ENCODE peak calls at places on chromosomes 2 and 18, in five cellular contexts. M, A, D, S and Z are unnamed samples.

GRCh38 chr2:224248944-224249371 is 152.9 kb downstream of the FAM124B start:
- DNase-seq in M (no peak), A (no peak), D (no peak), S (no peak), Z (no peak)

GRCh38 chr2:241001413-241002274 is 3.2 kb downstream of the SNED1 start:
- DNase-seq in M (no peak), A (no peak), D (no peak), S (peak; percentile 3), Z (no peak)

GRCh38 chr2:35501076-35501475 is 854.5 kb upstream of the CRIM1 start:
- DNase-seq in M (no peak), A (no peak), D (no peak), S (no peak), Z (no peak)

GRCh38 chr2:167509585-167509984 is 621.3 kb downstream of the XIRP2 start:
- DNase-seq in M (peak; percentile 64), A (peak; percentile 8), D (no peak), S (no peak), Z (peak; percentile 46)

GRCh38 chr2:174338626-174339570 is 4.1 kb downstream of the SP9 start:
- DNase-seq in M (no peak), A (peak; percentile 79), D (no peak), S (no peak), Z (no peak)

GRCh38 chr18:24026457-24026856 is 11.9 kb downstream of the TTC39C start:
- DNase-seq in M (no peak), A (no peak), D (no peak), S (no peak), Z (no peak)

GRCh38 chr18:11695736-11696135 is 6.7 kb downstream of the GNAL start:
- DNase-seq in M (no peak), A (no peak), D (no peak), S (no peak), Z (no peak)

GRCh38 chr2:237180225-237180624 is 94.5 kb downstream of the COPS8 start:
- DNase-seq in M (no peak), A (no peak), D (no peak), S (no peak), Z (no peak)

GRCh38 chr2:152200101-152200500 is 24.5 kb upstream of the STAM2 start:
- DNase-seq in M (peak; percentile 59), A (no peak), D (no peak), S (no peak), Z (no peak)

GRCh38 chr2:218031771-218032257 is 29.0 kb upstream of the TNS1 start:
- DNase-seq in M (no peak), A (peak; percentile 1), D (no peak), S (no peak), Z (no peak)

GRCh38 chr2:96924775-96925747 is 55.2 kb upstream of the SEMA4C start:
- DNase-seq in M (no peak), A (no peak), D (no peak), S (no peak), Z (no peak)

GRCh38 chr2:25386662-25387478 is 45.1 kb upstream of the DNMT3A start:
- DNase-seq in M (no peak), A (no peak), D (no peak), S (no peak), Z (no peak)

GRCh38 chr2:180240774-180241173 is 233.7 kb upstream of the CWC22 start:
- DNase-seq in M (peak; percentile 45), A (no peak), D (no peak), S (no peak), Z (no peak)

GRCh38 chr2:25232248-25232825 is 64.0 kb upstream of the POMC start:
- DNase-seq in M (no peak), A (no peak), D (no peak), S (no peak), Z (no peak)

GRCh38 chr2:43083278-43083677 is 143.1 kb downstream of the ZFP36L2 start:
- DNase-seq in M (peak; percentile 37), A (no peak), D (no peak), S (no peak), Z (no peak)

GRCh38 chr2:180472133-180472532 is 465.0 kb upstream of the CWC22 start:
- DNase-seq in M (peak; percentile 33), A (no peak), D (no peak), S (no peak), Z (peak; percentile 2)

GRCh38 chr2:119283873-119284331 is 60.3 kb downstream of the STEAP3 start:
- DNase-seq in M (peak; percentile 98), A (no peak), D (peak; percentile 82), S (peak; percentile 53), Z (no peak)

GRCh38 chr18:56661414-56662101 is 10.4 kb downstream of the WDR7 start:
- DNase-seq in M (peak; percentile 3), A (no peak), D (no peak), S (no peak), Z (no peak)

GRCh38 chr2:11696736-11697102 is 26.7 kb upstream of the NTSR2 start:
- DNase-seq in M (no peak), A (no peak), D (no peak), S (no peak), Z (no peak)

GRCh38 chr2:26185304-26185928 is 12.5 kb downstream of the GAREM2 start:
- DNase-seq in M (peak; percentile 44), A (no peak), D (no peak), S (no peak), Z (no peak)

GRCh38 chr2:54986266-54986665 is 64.0 kb downstream of the RTN4 start:
- DNase-seq in M (no peak), A (no peak), D (no peak), S (no peak), Z (no peak)

GRCh38 chr2:185608799-185609198 is 129.8 kb upstream of the FSIP2 start:
- DNase-seq in M (peak; percentile 30), A (no peak), D (no peak), S (no peak), Z (no peak)

GRCh38 chr18:59634096-59634495 is 63.1 kb downstream of the CCBE1 start:
- DNase-seq in M (peak; percentile 60), A (peak; percentile 68), D (no peak), S (no peak), Z (no peak)

GRCh38 chr2:9249036-9249800 is 42.6 kb downstream of the ASAP2 start:
- DNase-seq in M (peak; percentile 94), A (no peak), D (no peak), S (no peak), Z (peak; percentile 60)

GRCh38 chr2:187003038-187003543 is 154.1 kb upstream of the ZSWIM2 start:
- DNase-seq in M (no peak), A (no peak), D (no peak), S (no peak), Z (no peak)

GRCh38 chr2:189829092-189829843 is 45.0 kb downstream of the PMS1 start:
- DNase-seq in M (peak; percentile 44), A (no peak), D (no peak), S (no peak), Z (no peak)

GRCh38 chr18:36352384-36352783 is 54.9 kb downstream of the FHOD3 start:
- DNase-seq in M (peak; percentile 99), A (no peak), D (no peak), S (no peak), Z (no peak)

GRCh38 chr2:37625781-37626548 is 45.5 kb downstream of the CDC42EP3 start:
- DNase-seq in M (peak; percentile 61), A (no peak), D (no peak), S (no peak), Z (no peak)

GRCh38 chr2:120346667-120347358 is 877 bp downstream of the INHBB start:
- DNase-seq in M (peak; percentile 68), A (peak; percentile 62), D (peak; percentile 45), S (no peak), Z (no peak)

GRCh38 chr2:113769555-113769954 is 13.1 kb upstream of the SLC35F5 start:
- DNase-seq in M (no peak), A (no peak), D (no peak), S (no peak), Z (no peak)

GRCh38 chr2:69013837-69014796 is 1.1 kb downstream of the ANTXR1 start:
- DNase-seq in M (peak; percentile 75), A (peak; percentile 25), D (no peak), S (no peak), Z (peak; percentile 50)

GRCh38 chr2:128282246-128282975 is 36.3 kb downstream of the HS6ST1 start:
- DNase-seq in M (no peak), A (no peak), D (peak; percentile 59), S (no peak), Z (no peak)

GRCh38 chr2:73985318-73986084 is 791 bp downstream of the TET3 start:
- DNase-seq in M (peak; percentile 54), A (peak; percentile 84), D (peak; percentile 52), S (peak; percentile 35), Z (peak; percentile 30)

GRCh38 chr2:28348149-28348567 is 44.5 kb upstream of the FOSL2 start:
- DNase-seq in M (no peak), A (no peak), D (no peak), S (no peak), Z (no peak)
- H3K27ac ChIP-seq in M (no peak overlapping the region), A (no peak overlapping the region), D (no peak overlapping the region), S (no peak overlapping the region), Z (no peak overlapping the region)

DNA sequence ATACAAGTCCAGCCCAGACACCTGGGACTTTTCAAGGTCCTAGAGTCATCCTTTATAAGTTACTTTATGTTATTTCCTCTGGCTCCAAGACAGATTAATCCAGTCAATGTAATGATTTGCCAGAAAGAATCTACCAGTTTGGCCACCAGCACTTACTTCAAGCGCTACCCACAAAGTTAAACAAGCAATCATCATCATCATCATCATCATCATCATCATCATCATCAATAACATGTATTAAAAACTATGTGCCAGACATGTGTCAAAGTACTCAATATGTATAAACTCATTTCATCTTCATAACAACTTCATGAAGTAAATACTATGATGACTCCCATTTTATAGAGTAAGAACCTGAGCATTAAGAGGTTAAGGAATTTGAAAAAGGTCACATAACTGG is 64.3 kb downstream of the LRP2 start:
- DNase-seq in M (no peak), A (no peak), D (no peak), S (no peak), Z (no peak)
- H3K27me3 ChIP-seq in M (no peaks in the 10 kb centered on the region), A (no peaks in the 10 kb centered on the region), D (no peaks in the 10 kb centered on the region), S (no peaks in the 10 kb centered on the region), Z (no peaks in the 10 kb centered on the region)

GRCh38 chr2:64636105-64636873 is 17.4 kb downstream of the SERTAD2 start:
- DNase-seq in M (no peak), A (no peak), D (no peak), S (no peak), Z (no peak)
- H3K4me1 ChIP-seq in M (peaks cover 56% of the 10 kb centered on the region), A (peaks cover 65% of the 10 kb centered on the region), D (no peaks in the 10 kb centered on the region), S (peaks cover 62% of the 10 kb centered on the region), Z (peaks cover 9% of the 10 kb centered on the region)

DNA sequence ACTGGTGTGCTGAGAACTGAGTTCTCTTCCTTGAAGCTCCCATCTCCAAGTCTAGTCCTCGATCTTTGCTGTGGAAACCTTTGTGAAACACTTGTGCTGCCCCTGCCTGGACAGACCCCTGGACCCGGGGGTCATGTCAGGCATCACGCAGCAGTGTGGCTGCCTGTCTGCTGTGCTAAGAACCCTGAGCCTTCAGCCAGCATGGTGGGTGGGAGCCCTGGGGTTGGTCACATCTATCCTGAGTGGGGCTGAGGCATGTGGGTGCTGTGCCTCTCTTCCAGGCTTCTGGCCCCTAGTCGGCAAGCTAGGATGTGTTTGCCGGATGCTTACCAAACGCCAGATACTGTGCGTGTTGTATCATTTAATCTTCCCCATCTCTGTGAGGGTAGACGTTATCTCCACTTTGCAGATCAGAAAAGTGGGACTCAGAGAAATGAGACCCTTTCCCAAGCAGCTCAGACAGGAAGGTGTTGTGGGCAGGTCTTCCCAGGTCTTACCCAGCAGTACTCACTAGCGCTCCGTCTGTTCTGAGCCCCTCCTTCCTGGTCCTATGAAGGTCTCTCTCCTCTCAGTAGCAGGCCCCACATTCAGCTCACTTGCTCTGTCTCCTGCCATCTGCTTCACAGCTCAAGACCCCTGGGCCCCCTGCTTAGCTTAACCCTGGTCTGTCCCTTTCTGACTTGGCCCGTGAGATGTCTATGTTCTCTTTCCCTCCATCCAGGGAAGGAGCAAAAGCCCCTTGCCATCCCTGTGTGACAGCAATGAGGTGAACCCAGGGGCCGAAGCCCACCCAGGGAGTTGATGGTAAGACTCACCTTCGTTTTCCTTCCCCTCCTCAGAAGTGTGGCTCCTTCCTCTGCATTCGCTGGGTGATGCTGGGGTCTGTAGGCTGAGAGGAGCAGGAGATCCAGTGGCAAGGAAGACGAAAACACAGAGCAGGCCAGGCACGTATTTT is 242.8 kb downstream of the FAM210A start:
- DNase-seq in M (no peak), A (no peak), D (no peak), S (no peak), Z (no peak)
- H3K27ac ChIP-seq in M (no peak overlapping the region), A (no peak overlapping the region), D (no peak overlapping the region), S (no peak overlapping the region), Z (no peak overlapping the region)